ENCODE peak calls at places on chromosomes 12 and 14, in seven cellular contexts. I, H, Y, R, B, S and F are unnamed samples.

GRCh38 chr14:90520326-90520725 is 123.5 kb downstream of the CALM1 start:
- DNase-seq in I (no peak), H (no peak), Y (no peak), R (no peak), B (no peak), S (no peak), F (no peak)

GRCh38 chr12:13099910-13100609 is 3.4 kb downstream of the GSG1 start:
- DNase-seq in I (no peak), H (no peak), Y (no peak), R (peak), B (no peak), S (no peak), F (no peak)

GRCh38 chr12:117972341-117972740 is 3.6 kb upstream of the KSR2 start:
- DNase-seq in I (no peak), H (no peak), Y (no peak), R (no peak), B (no peak), S (no peak), F (no peak)

GRCh38 chr12:25740617-25741016 is 187.5 kb upstream of the LMNTD1 start:
- DNase-seq in I (no peak), H (no peak), Y (no peak), R (no peak), B (no peak), S (no peak), F (no peak)

GRCh38 chr12:103269962-103270361 is 225.8 kb downstream of the C12orf42 start:
- DNase-seq in I (no peak), H (peak), Y (no peak), R (peak), B (no peak), S (no peak), F (no peak)

GRCh38 chr12:2228535-2228934 is 175.7 kb downstream of the CACNA1C start:
- DNase-seq in I (no peak), H (no peak), Y (no peak), R (no peak), B (no peak), S (no peak), F (no peak)

GRCh38 chr14:97221572-97221971 is 424.4 kb downstream of the VRK1 start:
- DNase-seq in I (no peak), H (no peak), Y (no peak), R (no peak), B (no peak), S (no peak), F (no peak)

GRCh38 chr14:29735459-29735858 is 192.2 kb downstream of the PRKD1 start:
- DNase-seq in I (no peak), H (no peak), Y (no peak), R (no peak), B (no peak), S (no peak), F (peak)

DNA sequence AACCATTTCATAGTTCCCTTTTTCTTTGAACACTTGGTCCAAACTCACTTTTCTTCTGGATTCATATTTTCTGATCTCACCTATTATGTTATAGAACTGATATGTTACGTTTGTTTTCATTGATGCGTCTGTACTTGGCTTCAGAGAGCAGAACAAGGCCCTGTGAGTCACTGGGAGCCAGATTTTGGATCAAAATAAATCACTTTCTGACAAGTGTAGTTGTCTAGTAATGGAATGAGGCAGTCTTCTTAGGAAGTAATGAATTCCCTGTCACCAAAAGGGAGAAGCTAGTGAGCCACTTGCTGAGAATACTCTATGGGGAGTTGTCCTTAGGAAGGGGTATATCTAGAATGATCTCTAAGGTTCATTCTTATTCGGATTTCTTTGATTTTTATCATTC is 10.2 kb downstream of the BICD1 start:
- DNase-seq in I (no peak), H (peak), Y (peak), R (peak), B (no peak), S (no peak), F (no peak)
- H2BK5ac ChIP-seq in I (no peak), H (peak), Y (no peak), R (no peak), B (no peak), S (no peak), F (no peak)

GRCh38 chr14:95310635-95311380 is 8.9 kb downstream of the CLMN start:
- DNase-seq in I (no peak), H (no peak), Y (no peak), R (no peak), B (no peak), S (no peak), F (no peak)
- H2BK120ac ChIP-seq in I (no peak), H (no peak), Y (no peak), R (no peak), B (no peak), S (no peak), F (no peak)

DNA sequence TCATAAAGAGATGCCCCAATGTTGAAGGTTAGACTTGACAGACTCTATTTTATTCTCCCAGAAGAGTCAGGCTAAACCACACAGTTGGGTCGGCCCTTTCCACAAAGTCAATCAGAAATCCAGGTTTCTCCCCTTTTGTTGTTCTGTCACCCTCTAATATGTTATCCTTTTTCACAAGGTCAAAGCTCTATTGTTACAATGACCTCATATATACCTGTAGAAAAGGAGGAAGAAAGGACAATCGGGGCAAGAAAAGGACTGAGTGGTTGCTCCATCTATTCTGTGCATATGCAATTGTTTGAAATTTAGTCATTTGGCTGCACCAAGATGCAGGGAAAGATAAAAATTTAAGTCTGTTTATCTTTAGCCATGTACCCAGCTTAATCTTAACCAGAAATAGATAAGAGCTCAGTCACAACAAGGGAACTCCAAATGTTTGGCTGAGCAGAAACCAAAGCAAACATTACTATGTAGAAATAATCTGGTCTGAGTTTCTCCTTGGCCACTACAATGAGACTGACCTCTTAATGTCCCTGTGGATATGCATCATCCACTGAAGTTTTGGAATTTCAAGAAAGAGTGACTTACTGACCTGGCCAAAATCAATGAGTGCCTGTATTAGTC is 503.7 kb downstream of the GALC start:
- DNase-seq in I (no peak), H (peak), Y (no peak), R (peak), B (no peak), S (peak), F (peak)
- H2BK5ac ChIP-seq in I (no peak), H (no peak), Y (no peak), R (no peak), B (no peak), S (no peak), F (no peak)

GRCh38 chr14:91964724-91965123 is 17.2 kb upstream of the FBLN5 start:
- DNase-seq in I (no peak), H (no peak), Y (no peak), R (no peak), B (no peak), S (no peak), F (no peak)
- H2BK120ac ChIP-seq in I (no peak), H (no peak), Y (no peak), R (no peak), B (no peak), S (no peak), F (no peak)

DNA sequence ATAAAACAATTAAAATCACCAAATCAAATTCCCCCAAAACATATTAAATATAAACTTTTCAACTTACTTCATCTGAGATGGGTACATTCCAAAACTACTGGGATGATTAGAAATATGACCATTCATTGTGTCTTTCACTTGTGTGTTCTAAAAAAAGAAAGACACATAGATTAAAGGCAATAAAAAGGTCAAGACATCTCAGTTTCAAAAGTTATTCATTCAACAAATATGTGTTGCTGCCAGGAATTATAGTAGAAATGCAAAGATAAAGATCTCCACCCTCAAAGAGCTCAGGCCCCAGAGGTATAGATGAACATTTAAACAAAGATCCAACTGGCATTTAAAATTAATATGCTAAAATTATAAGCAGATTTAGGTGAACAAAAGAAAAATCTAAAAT is 106.4 kb downstream of the EPS8 start:
- DNase-seq in I (no peak), H (no peak), Y (no peak), R (peak), B (no peak), S (no peak), F (no peak)
- H2BK5ac ChIP-seq in I (no peak), H (no peak), Y (no peak), R (no peak), B (no peak), S (no peak), F (no peak)

DNA sequence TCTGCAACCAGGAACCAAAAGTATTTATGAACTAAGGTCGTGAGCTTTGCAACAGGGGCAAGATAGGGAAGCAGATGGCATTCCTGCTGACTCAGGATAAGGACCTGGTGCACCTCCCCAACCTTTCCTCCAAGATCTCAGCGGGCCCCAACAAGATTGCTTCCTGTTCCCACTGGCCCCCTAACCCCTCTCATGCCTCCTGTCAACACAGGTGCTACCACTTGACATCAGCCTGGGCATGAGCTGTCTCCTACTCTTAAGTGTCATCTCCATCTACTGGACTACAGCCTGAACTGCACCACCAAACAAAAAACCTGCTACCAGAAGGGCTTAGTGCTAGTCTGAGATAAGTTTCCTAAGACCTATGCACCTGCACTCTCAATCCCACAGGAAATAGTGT is 32.7 kb downstream of the MED6 start:
- DNase-seq in I (no peak), H (peak), Y (peak), R (peak), B (peak), S (peak), F (peak)
- H2BK120ac ChIP-seq in I (no peak), H (no peak), Y (no peak), R (no peak), B (no peak), S (no peak), F (no peak)

GRCh38 chr14:51513281-51513680 is 138.4 kb upstream of the FRMD6 start:
- DNase-seq in I (no peak), H (no peak), Y (no peak), R (no peak), B (no peak), S (no peak), F (no peak)
- H2BK5ac ChIP-seq in I (no peak), H (no peak), Y (no peak), R (no peak), B (no peak), S (no peak), F (no peak)

GRCh38 chr14:81579115-81579514 is 45.5 kb upstream of the SEL1L start:
- DNase-seq in I (no peak), H (no peak), Y (no peak), R (no peak), B (no peak), S (no peak), F (no peak)
- H2BK120ac ChIP-seq in I (no peak), H (no peak), Y (no peak), R (no peak), B (no peak), S (no peak), F (no peak)